ENCODE peak calls at places on chromosome X, in six cellular contexts. N is GM23248; R is CD8-positive, alpha-beta memory T cell; B is endothelial cell of umbilical vein; E is cardiac muscle cell; W is K562. F is an unnamed sample.
A peak's percentile ranks its signal among the peaks of the same experiment; 100 is the strongest.

GRCh38 chrX:46831620-46832327 is 5.1 kb upstream of the RP2 start:
- DNase-seq in N (peak; percentile 70), B (no peak), E (no peak), W (no peak), R (no peak), F (no peak)

GRCh38 chrX:50495616-50496015 is 25.0 kb upstream of the DGKK start:
- DNase-seq in N (no peak), E (no peak), R (no peak), W (no peak), B (no peak), F (no peak)

GRCh38 chrX:151698485-151698884 is 3.2 kb downstream of the PRRG3 start:
- DNase-seq in R (no peak), E (no peak), B (no peak), W (no peak), N (no peak), F (no peak)

GRCh38 chrX:103741879-103742278 is 31.2 kb downstream of the TMEM31 start:
- DNase-seq in B (no peak), N (peak; percentile 40), E (no peak), W (no peak), R (no peak), F (no peak)

GRCh38 chrX:30831082-30831481 is 58.0 kb downstream of the TAB3 start:
- DNase-seq in N (no peak), E (no peak), B (no peak), W (no peak), R (no peak), F (no peak)

GRCh38 chrX:135931644-135932487 is 38.4 kb downstream of the SAGE1 start:
- DNase-seq in W (peak; percentile 56), R (peak; percentile 21), B (peak; percentile 5), E (peak; percentile 59), N (peak; percentile 42), F (peak; percentile 33)

GRCh38 chrX:18377802-18378201 is 23.3 kb upstream of the SCML2 start:
- DNase-seq in N (peak; percentile 33), W (peak; percentile 30), R (no peak), B (peak; percentile 5), E (peak; percentile 20), F (peak; percentile 65)

GRCh38 chrX:150546711-150547153 is 21.7 kb upstream of the MTM1 start:
- DNase-seq in R (peak; percentile 43), B (no peak), W (no peak), E (no peak), N (peak; percentile 8), F (no peak)

GRCh38 chrX:54640721-54641120 is 110.7 kb downstream of the GNL3L start:
- DNase-seq in B (no peak), W (no peak), E (peak; percentile 48), N (peak; percentile 5), R (no peak), F (no peak)

GRCh38 chrX:72123471-72124185 is 8.1 kb downstream of the RTL5 start:
- DNase-seq in W (no peak), E (peak; percentile 55), N (peak; percentile 22), B (peak; percentile 52), R (no peak), F (peak; percentile 88)

GRCh38 chrX:102746134-102746584 is 25.6 kb downstream of the GPRASP3 start:
- DNase-seq in N (peak; percentile 67), E (peak; percentile 42), R (no peak), B (no peak), W (no peak), F (no peak)

GRCh38 chrX:49040376-49040955 is 2.7 kb downstream of the TFE3 start:
- DNase-seq in B (peak; percentile 30), R (no peak), E (no peak), W (no peak), N (peak; percentile 47), F (peak; percentile 17)

GRCh38 chrX:53279296-53280237 is 1.8 kb downstream of the IQSEC2 start:
- DNase-seq in W (peak; percentile 42), R (no peak), E (no peak), N (no peak), B (no peak), F (peak; percentile 25)

GRCh38 chrX:17744896-17745523 is 7.7 kb downstream of the SCML1 start:
- DNase-seq in N (peak; percentile 25), B (peak; percentile 21), E (no peak), R (no peak), W (no peak), F (no peak)

GRCh38 chrX:124194209-124194608 is 138.3 kb upstream of the TEX13D start:
- DNase-seq in N (no peak), W (no peak), R (no peak), B (no peak), E (no peak), F (no peak)

GRCh38 chrX:8879750-8880149 is 78.6 kb upstream of the FAM9A start:
- DNase-seq in R (no peak), W (peak; percentile 61), B (peak; percentile 9), E (no peak), N (peak; percentile 25), F (peak; percentile 39)

GRCh38 chrX:153692003-153692402 is 4.3 kb downstream of the SLC6A8 start:
- DNase-seq in N (no peak), W (no peak), R (no peak), B (no peak), E (no peak), F (no peak)

GRCh38 chrX:132016628-132017430 is 6.3 kb upstream of the STK26 start:
- DNase-seq in W (peak; percentile 55), N (no peak), B (no peak), E (no peak), R (no peak), F (no peak)

GRCh38 chrX:117973175-117974075 is 143.2 kb downstream of the KLHL13 start:
- DNase-seq in B (no peak), E (peak; percentile 7), W (no peak), N (no peak), R (no peak), F (peak; percentile 23)

GRCh38 chrX:11193035-11193469 is 81.9 kb downstream of the HCCS start:
- DNase-seq in E (no peak), R (no peak), W (no peak), N (peak; percentile 17), B (peak; percentile 65), F (peak; percentile 21)

GRCh38 chrX:129981207-129981553 is 1.3 kb upstream of the BCORL1 start:
- DNase-seq in W (no peak), R (no peak), N (no peak), B (no peak), E (no peak), F (no peak)

GRCh38 chrX:12956704-12957541 is 18.0 kb upstream of the TMSB4X start:
- DNase-seq in B (peak; percentile 77), N (peak; percentile 35), W (peak; percentile 44), R (peak; percentile 82), E (no peak), F (peak; percentile 70)

GRCh38 chrX:154002215-154002719 is 17.4 kb downstream of the IRAK1 start:
- DNase-seq in N (peak; percentile 92), E (no peak), W (peak; percentile 54), B (no peak), R (peak; percentile 47), F (peak; percentile 46)

GRCh38 chrX:153414838-153415552 is 3.7 kb downstream of the ZFP92 start:
- DNase-seq in W (no peak), R (no peak), N (peak; percentile 41), E (no peak), B (no peak), F (no peak)

GRCh38 chrX:112672788-112673560 is 6.8 kb downstream of the LHFPL1 start:
- DNase-seq in E (no peak), W (no peak), B (no peak), N (peak; percentile 23), R (no peak), F (no peak)

GRCh38 chrX:112669834-112670233 is 9.9 kb downstream of the LHFPL1 start:
- DNase-seq in E (no peak), N (no peak), W (no peak), R (no peak), B (no peak), F (no peak)

GRCh38 chrX:112670964-112671363 is 8.8 kb downstream of the LHFPL1 start:
- DNase-seq in N (no peak), R (no peak), E (no peak), W (no peak), B (no peak), F (no peak)

GRCh38 chrX:112668476-112669404 is 11.0 kb downstream of the LHFPL1 start:
- DNase-seq in B (no peak), W (no peak), N (no peak), R (no peak), E (no peak), F (no peak)

GRCh38 chrX:112670290-112670689 is 9.4 kb downstream of the LHFPL1 start:
- DNase-seq in B (no peak), R (no peak), W (no peak), N (no peak), E (no peak), F (no peak)
- H3K4me1 ChIP-seq in B (no peaks in the 10 kb centered on the region), R (no peaks in the 10 kb centered on the region), W (no peaks in the 10 kb centered on the region), N (no peaks in the 10 kb centered on the region), E (peaks cover 39% of the 10 kb centered on the region), F (no peaks in the 10 kb centered on the region)

GRCh38 chrX:109218761-109219160 is 263.1 kb downstream of the GUCY2F start:
- DNase-seq in W (no peak), E (no peak), B (no peak), R (no peak), N (no peak), F (no peak)
- H3K4me1 ChIP-seq in W (no peaks in the 10 kb centered on the region), E (no peaks in the 10 kb centered on the region), B (no peaks in the 10 kb centered on the region), R (no peaks in the 10 kb centered on the region), N (no peaks in the 10 kb centered on the region), F (no peaks in the 10 kb centered on the region)

GRCh38 chrX:10017866-10018265 is 50.7 kb downstream of the CLDN34 start:
- DNase-seq in N (peak; percentile 48), R (no peak), W (no peak), B (peak; percentile 48), E (peak; percentile 58), F (peak; percentile 54)
- H3K4me1 ChIP-seq in N (peaks cover 43% of the 10 kb centered on the region), R (no peaks in the 10 kb centered on the region), W (no peaks in the 10 kb centered on the region), B (peaks cover 50% of the 10 kb centered on the region), E (no peaks in the 10 kb centered on the region), F (peaks cover 14% of the 10 kb centered on the region)

DNA sequence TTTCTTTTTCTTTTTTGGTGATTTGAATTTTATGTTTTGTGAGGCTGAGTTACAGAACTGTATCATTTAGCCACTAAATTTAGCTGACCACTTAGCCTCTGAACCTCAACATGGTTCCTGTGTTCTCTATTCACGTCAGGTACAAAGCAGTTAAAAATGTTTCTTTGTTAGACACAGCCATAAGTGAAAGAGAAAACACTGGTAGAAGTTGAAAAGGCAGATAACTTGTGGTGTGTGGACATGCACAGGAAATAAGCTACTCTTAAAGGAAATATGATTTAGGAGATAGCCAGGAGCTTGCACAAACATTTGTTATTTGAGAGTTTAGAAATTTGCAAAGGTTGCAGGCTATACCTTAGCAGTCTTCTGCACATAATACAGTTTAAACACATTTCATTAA is 171.0 kb upstream of the RPS6KA3 start:
- DNase-seq in E (no peak), N (no peak), B (peak; percentile 29), W (no peak), R (peak; percentile 31), F (no peak)
- H3K4me1 ChIP-seq in E (no peaks in the 10 kb centered on the region), N (peaks cover 6% of the 10 kb centered on the region), B (no peaks in the 10 kb centered on the region), W (no peaks in the 10 kb centered on the region), R (peaks cover 61% of the 10 kb centered on the region), F (no peaks in the 10 kb centered on the region)

F was measured in A673.